ENCODE peak calls at places on chromosome 1, in five cellular contexts. D is bronchial epithelial cell, Y is lung, T is HFF-Myc, O is tibial nerve. B is an unnamed sample.

GRCh38 chr1:243525085-243525487 is 269.2 kb downstream of the SDCCAG8 start:
- DNase-seq in T (peak; percentile 24), Y (no peak), D (peak; percentile 72), O (no peak), B (no peak)

GRCh38 chr1:87200875-87201638 is 127.6 kb upstream of the LMO4 start:
- DNase-seq in O (no peak), Y (no peak), T (no peak), D (peak; percentile 73), B (no peak)

GRCh38 chr1:85352055-85352454 is 75.6 kb upstream of the BCL10 start:
- DNase-seq in Y (no peak), O (no peak), T (no peak), D (no peak), B (no peak)

GRCh38 chr1:85195703-85196102 is 5.1 kb downstream of the SYDE2 start:
- DNase-seq in O (no peak), T (no peak), D (no peak), Y (no peak), B (no peak)

GRCh38 chr1:63448741-63449140 is 74.3 kb downstream of the ITGB3BP start:
- DNase-seq in O (no peak), T (no peak), Y (no peak), D (no peak), B (no peak)

GRCh38 chr1:232239557-232240468 is 390.1 kb downstream of the SIPA1L2 start:
- DNase-seq in T (no peak), Y (no peak), D (no peak), O (no peak), B (no peak)

GRCh38 chr1:72516826-72517225 is 234.5 kb upstream of the NEGR1 start:
- DNase-seq in T (no peak), Y (no peak), D (no peak), O (no peak), B (no peak)

GRCh38 chr1:110687244-110687643 is 12.5 kb upstream of the KCNA3 start:
- DNase-seq in O (no peak), Y (no peak), D (peak; percentile 68), T (no peak), B (no peak)

GRCh38 chr1:2313651-2314296 is 77.6 kb downstream of the MORN1 start:
- DNase-seq in D (no peak), T (no peak), O (no peak), Y (no peak), B (no peak)

GRCh38 chr1:71019248-71019647 is 28.4 kb downstream of the PTGER3 start:
- DNase-seq in D (no peak), Y (no peak), O (no peak), T (no peak), B (no peak)

GRCh38 chr1:179031855-179032513 is 6.3 kb downstream of the FAM20B start:
- DNase-seq in T (no peak), D (peak; percentile 55), Y (no peak), O (no peak), B (no peak)

GRCh38 chr1:168089979-168090337 is 46.8 kb downstream of the GPR161 start:
- DNase-seq in T (no peak), O (no peak), Y (no peak), D (no peak), B (no peak)

GRCh38 chr1:29893806-29894205 is 657.5 kb downstream of the PTPRU start:
- DNase-seq in D (no peak), O (no peak), Y (no peak), T (no peak), B (no peak)

GRCh38 chr1:24151175-24151533 is 8.2 kb upstream of the IL22RA1 start:
- DNase-seq in O (no peak), T (no peak), Y (no peak), D (peak; percentile 88), B (no peak)
- H3K4me3 ChIP-seq in O (no peak overlapping the region), T (no peak overlapping the region), Y (no peak overlapping the region), D (no peak overlapping the region), B (no peak overlapping the region)

GRCh38 chr1:164880199-164880598 is 321.2 kb downstream of the PBX1 start:
- DNase-seq in Y (no peak), T (no peak), D (peak; percentile 83), O (no peak), B (no peak)

GRCh38 chr1:164885311-164885710 is 326.3 kb downstream of the PBX1 start:
- DNase-seq in O (no peak), T (no peak), Y (no peak), D (peak; percentile 68), B (no peak)

GRCh38 chr1:164875518-164875917 is 316.5 kb downstream of the PBX1 start:
- DNase-seq in T (no peak), O (no peak), D (no peak), Y (no peak), B (no peak)

GRCh38 chr1:164876717-164877116 is 317.7 kb downstream of the PBX1 start:
- DNase-seq in D (no peak), O (no peak), T (no peak), Y (no peak), B (no peak)

GRCh38 chr1:164880644-164881043 is 321.7 kb downstream of the PBX1 start:
- DNase-seq in T (no peak), D (no peak), Y (no peak), O (no peak), B (no peak)
- TF ChIP-seq CTCF in T (no peak), D (no peak), Y (no peak), O (no peak), B (no peak)

GRCh38 chr1:156823210-156823790 is 6.7 kb upstream of the SH2D2A start:
- DNase-seq in O (no peak), D (peak; percentile 44), T (no peak), Y (no peak), B (no peak)
- H3K4me3 ChIP-seq in O (no peak overlapping the region), D (no peak overlapping the region), T (no peak overlapping the region), Y (no peak overlapping the region), B (no peak overlapping the region)

GRCh38 chr1:114367810-114368209 is 143.2 kb downstream of the TRIM33 start:
- DNase-seq in Y (no peak), D (no peak), O (no peak), T (no peak), B (no peak)
- TF ChIP-seq CTCF in Y (no peak), D (no peak), O (no peak), T (no peak), B (no peak)

GRCh38 chr1:12015499-12015898 is 3.8 kb upstream of the MIIP start:
- DNase-seq in T (no peak), O (no peak), Y (no peak), D (no peak), B (no peak)
- H3K4me3 ChIP-seq in T (no peak overlapping the region), O (no peak overlapping the region), Y (no peak overlapping the region), D (no peak overlapping the region), B (no peak overlapping the region)

DNA sequence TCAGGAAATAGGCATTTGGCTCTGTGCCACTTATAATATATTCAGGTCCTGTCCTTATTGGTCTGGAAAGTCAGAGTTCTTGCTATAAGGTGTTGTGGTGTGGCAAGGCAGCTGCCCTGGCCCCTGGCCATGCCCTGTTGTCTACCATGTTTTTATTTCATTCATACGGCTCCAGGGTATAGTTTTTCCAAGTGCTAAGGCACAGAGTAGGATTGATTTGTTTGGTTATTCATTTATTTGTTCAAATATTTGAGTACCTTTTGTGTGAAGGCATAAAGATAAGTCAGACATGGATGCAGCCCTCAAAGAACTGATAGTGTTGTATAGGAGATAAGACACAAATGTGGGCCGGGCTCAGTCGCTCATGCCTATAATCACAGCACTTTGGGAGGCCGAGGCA is 10.1 kb downstream of the ZBTB8B start:
- DNase-seq in D (no peak), O (no peak), T (no peak), Y (no peak), B (no peak)
- TF ChIP-seq CTCF in D (no peak), O (no peak), T (no peak), Y (no peak), B (no peak)